ENCODE peak calls at places on chromosomes 13 and 19, in eight cellular contexts. M is effector memory CD4-positive, alpha-beta T cell; E is fibroblast of the aortic adventitia; P is brain microvascular endothelial cell; H is NCI-H1105 treated with DMSO at 0.1 percent for 48 hours; V is NCI-H510A treated with DMSO at 0.1 percent for 48 hours; Z is NT2/D1; L is HS-5. F is an unnamed sample.

GRCh38 chr13:77373541-77373940 is 46.6 kb upstream of the MYCBP2 start:
- DNase-seq in H (no peak), L (no peak), V (no peak), M (no peak), P (no peak), E (no peak), Z (no peak), F (no peak)

GRCh38 chr13:20544186-20544914 is 18.7 kb upstream of the CRYL1 start:
- DNase-seq in L (no peak), E (no peak), Z (no peak), H (no peak), P (no peak), M (no peak), V (no peak), F (no peak)

GRCh38 chr13:48783181-48783630 is 129.5 kb downstream of the CYSLTR2 start:
- DNase-seq in E (peak; percentile 98), M (no peak), P (peak; percentile 99), V (peak; percentile 10), Z (no peak), L (peak; percentile 82), H (no peak), F (no peak)

GRCh38 chr13:37531054-37531453 is 67.5 kb downstream of the POSTN start:
- DNase-seq in P (peak; percentile 98), H (no peak), Z (no peak), M (no peak), V (no peak), E (peak; percentile 88), L (no peak), F (no peak)

GRCh38 chr19:5070922-5071321 is 102.0 kb downstream of the KDM4B start:
- DNase-seq in V (no peak), E (no peak), P (no peak), M (no peak), L (no peak), Z (no peak), H (no peak), F (no peak)

GRCh38 chr13:81017525-81018152 is 676.7 kb upstream of the SPRY2 start:
- DNase-seq in H (peak; percentile 54), Z (peak; percentile 15), V (peak; percentile 76), M (no peak), L (peak; percentile 13), E (peak; percentile 72), P (no peak), F (peak; percentile 23)

GRCh38 chr13:113990321-113990837 is 16.5 kb upstream of the C13orf46 start:
- DNase-seq in V (no peak), Z (no peak), L (no peak), P (no peak), M (no peak), E (no peak), H (no peak), F (no peak)

GRCh38 chr19:1189419-1189818 is 15.4 kb upstream of the SBNO2 start:
- DNase-seq in L (no peak), P (no peak), Z (no peak), H (no peak), V (no peak), M (no peak), E (no peak), F (no peak)

GRCh38 chr19:46925548-46925950 is 64.8 kb downstream of the ARHGAP35 start:
- DNase-seq in E (no peak), M (no peak), V (no peak), Z (no peak), P (no peak), L (no peak), H (no peak), F (no peak)

GRCh38 chr13:81223784-81224501 is 883.0 kb upstream of the SPRY2 start:
- DNase-seq in L (no peak), V (no peak), E (no peak), M (no peak), P (no peak), Z (no peak), H (no peak), F (no peak)